ENCODE peak calls at places on chromosomes 3 and 15, in nine cellular contexts. W is fibroblast of lung, T is heart left ventricle, Z is left ventricle myocardium inferior, N is astrocyte of the spinal cord, O is fibroblast of pulmonary artery, K is fibroblast of mammary gland, Y is tibial artery, C is heart right ventricle. Q is an unnamed sample.

GRCh38 chr3:25895443-25895842 is 105.6 kb downstream of the OXSM start:
- DNase-seq in W (peak), Y (no peak), Z (no peak), O (peak), K (peak), T (no peak), N (no peak), C (no peak), Q (no peak)

GRCh38 chr3:10992017-10992945 is at the start of gene SLC6A1:
- DNase-seq in Z (no peak), K (no peak), O (no peak), T (peak), W (peak), N (no peak), C (peak), Y (peak), Q (no peak)

GRCh38 chr3:43649365-43649968 is 27.7 kb upstream of the ANO10 start:
- DNase-seq in Y (no peak), K (no peak), Z (no peak), N (no peak), O (no peak), C (no peak), W (no peak), T (no peak), Q (no peak)

GRCh38 chr15:66221126-66221525 is 32.4 kb downstream of the MEGF11 start:
- DNase-seq in Y (peak), K (no peak), O (peak), N (no peak), T (no peak), Z (no peak), W (no peak), C (no peak), Q (no peak)

GRCh38 chr3:37240170-37240945 is 66.0 kb upstream of the LRRFIP2 start:
- DNase-seq in W (no peak), C (no peak), T (no peak), N (no peak), Z (no peak), Y (no peak), O (no peak), K (no peak), Q (no peak)

GRCh38 chr3:78907367-78907766 is 860.4 kb downstream of the ROBO1 start:
- DNase-seq in C (no peak), K (peak), O (peak), T (no peak), Y (no peak), Z (no peak), W (peak), N (no peak), Q (peak)

GRCh38 chr3:52636673-52637072 is 49.0 kb downstream of the PBRM1 start:
- DNase-seq in N (no peak), C (no peak), K (peak), O (no peak), T (no peak), W (no peak), Y (no peak), Z (no peak), Q (peak)

GRCh38 chr15:60720493-60721231 is 241.7 kb upstream of the ICE2 start:
- DNase-seq in Z (no peak), W (no peak), Y (no peak), O (no peak), N (no peak), T (no peak), K (no peak), C (no peak), Q (no peak)

GRCh38 chr15:39400821-39401550 is 179.9 kb upstream of the THBS1 start:
- DNase-seq in O (peak), C (no peak), Y (no peak), W (no peak), N (no peak), K (peak), Z (no peak), T (no peak), Q (no peak)

GRCh38 chr15:35986072-35986666 is 440.2 kb upstream of the DPH6 start:
- DNase-seq in C (peak), W (peak), O (peak), K (peak), Z (peak), Y (no peak), T (peak), N (no peak), Q (no peak)

GRCh38 chr3:162142511-162142910 is 645.9 kb downstream of the OTOL1 start:
- DNase-seq in N (peak), K (peak), Y (no peak), C (no peak), O (peak), Z (no peak), T (no peak), W (peak), Q (no peak)

GRCh38 chr3:52056968-52057805 is 816 bp upstream of the DUSP7 start:
- DNase-seq in O (peak), C (peak), Z (peak), N (peak), W (peak), T (peak), Y (peak), K (peak), Q (peak)

GRCh38 chr15:67100808-67101581 is 35.6 kb downstream of the SMAD3 start:
- DNase-seq in W (no peak), O (no peak), C (no peak), T (no peak), K (no peak), Y (no peak), N (no peak), Z (no peak), Q (no peak)

GRCh38 chr15:62656071-62656470 is 386.5 kb upstream of the TPM1 start:
- DNase-seq in N (no peak), Z (no peak), O (no peak), T (no peak), W (no peak), K (no peak), Y (no peak), C (no peak), Q (no peak)

GRCh38 chr15:43776101-43776717 is 557 bp downstream of the ELL3 start:
- DNase-seq in Z (no peak), Y (peak), T (peak), K (no peak), N (no peak), W (no peak), O (no peak), C (no peak), Q (no peak)

GRCh38 chr15:95742836-95743235 is 587.7 kb upstream of the NR2F2 start:
- DNase-seq in Y (no peak), T (no peak), C (no peak), K (peak), O (peak), N (no peak), W (no peak), Z (no peak), Q (no peak)

GRCh38 chr15:76221085-76221767 is 90.0 kb downstream of the ETFA start:
- DNase-seq in W (no peak), N (no peak), Z (no peak), Y (no peak), O (no peak), K (no peak), T (no peak), C (no peak), Q (no peak)

GRCh38 chr3:40969341-40969740 is 230.0 kb upstream of the CTNNB1 start:
- DNase-seq in Z (no peak), C (no peak), W (no peak), K (no peak), T (no peak), O (no peak), Y (no peak), N (no peak), Q (no peak)

GRCh38 chr3:123780656-123781055 is 103.5 kb downstream of the MYLK start:
- DNase-seq in T (no peak), O (no peak), K (peak), Z (no peak), C (no peak), W (no peak), Y (no peak), N (no peak), Q (no peak)

GRCh38 chr3:71244153-71245051 is 339.1 kb downstream of the FOXP1 start:
- DNase-seq in W (peak), Z (peak), K (peak), N (peak), C (no peak), T (peak), O (peak), Y (peak), Q (no peak)

GRCh38 chr3:71241981-71242552 is 341.5 kb downstream of the FOXP1 start:
- DNase-seq in Z (no peak), N (no peak), O (no peak), C (no peak), W (no peak), T (no peak), K (no peak), Y (no peak), Q (no peak)

GRCh38 chr3:71245052-71245488 is 338.5 kb downstream of the FOXP1 start:
- DNase-seq in Y (no peak), Z (no peak), W (peak), K (peak), N (peak), C (no peak), T (no peak), O (peak), Q (no peak)

GRCh38 chr3:71245971-71246860 is 337.3 kb downstream of the FOXP1 start:
- DNase-seq in C (no peak), Z (no peak), Y (no peak), O (no peak), T (no peak), W (no peak), K (no peak), N (no peak), Q (no peak)

DNA sequence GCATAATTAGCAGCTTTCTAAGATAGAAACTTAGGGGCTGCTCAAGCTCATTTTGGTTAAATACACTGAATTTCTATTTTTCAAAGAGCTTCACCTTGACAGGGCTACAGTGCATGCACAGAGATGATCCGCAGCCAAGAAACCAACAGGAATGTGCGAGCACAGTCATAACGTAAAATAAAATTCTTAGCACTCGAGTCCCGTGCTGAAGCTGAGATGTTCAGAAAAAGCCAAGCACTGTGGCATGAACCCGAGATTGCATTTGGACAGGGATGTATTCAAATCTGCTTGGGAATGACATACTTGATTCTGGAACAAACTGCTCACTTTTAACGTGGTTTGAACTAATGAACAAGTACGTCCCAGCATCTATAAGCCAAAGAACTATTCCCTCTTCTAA is 340.3 kb downstream of the FOXP1 start:
- DNase-seq in W (no peak), Z (no peak), T (no peak), C (no peak), O (peak), K (no peak), N (no peak), Y (no peak), Q (no peak)
- H3K4me3 ChIP-seq in W (no peak), Z (peak), T (no peak), C (peak), O (no peak), K (no peak), N (no peak), Y (peak), Q (no peak)

GRCh38 chr3:126982125-126982521 is 792 bp upstream of the PLXNA1 start:
- DNase-seq in Z (no peak), W (no peak), O (no peak), K (peak), N (peak), C (no peak), Y (no peak), T (no peak), Q (no peak)
- TF ChIP-seq CTCF in Z (no peak), W (no peak), O (no peak), K (no peak), N (no peak), C (no peak), Y (no peak), T (no peak), Q (no peak)

GRCh38 chr3:132659000-132659369 is 624 bp downstream of the ACAD11 start:
- DNase-seq in T (no peak), O (no peak), Y (no peak), C (no peak), Z (no peak), K (no peak), W (no peak), N (no peak), Q (no peak)

GRCh38 chr3:132660056-132660744 is at the start of gene UBA5:
- DNase-seq in N (peak), T (peak), W (peak), Z (peak), Y (peak), K (peak), O (peak), C (peak), Q (peak)

GRCh38 chr3:132660745-132661067 is 577 bp downstream of the UBA5 start:
- DNase-seq in O (peak), Z (no peak), N (no peak), W (peak), Y (no peak), C (no peak), K (peak), T (no peak), Q (no peak)

GRCh38 chr3:132657869-132658747 is 1.5 kb downstream of the ACAD11 start:
- DNase-seq in K (no peak), Z (no peak), W (no peak), C (no peak), T (no peak), O (no peak), Y (no peak), N (no peak), Q (no peak)

GRCh38 chr3:132659370-132660055 is at the start of gene ACAD11:
- DNase-seq in Y (peak), N (peak), K (peak), T (peak), Z (peak), C (peak), O (peak), W (peak), Q (peak)
- H3K4me3 ChIP-seq in Y (peak), N (peak), K (peak), T (peak), Z (peak), C (peak), O (peak), W (peak), Q (peak)

GRCh38 chr3:189555558-189555881 is 75.7 kb upstream of the TP63 start:
- DNase-seq in C (no peak), N (no peak), W (no peak), T (no peak), K (no peak), Y (peak), Z (no peak), O (no peak), Q (no peak)
- TF ChIP-seq CTCF in C (no peak), N (no peak), W (no peak), T (no peak), K (no peak), Y (no peak), Z (no peak), O (no peak), Q (no peak)

GRCh38 chr3:195182470-195182795 is 88.5 kb downstream of the XXYLT1 start:
- DNase-seq in Z (no peak), C (no peak), N (peak), O (peak), K (peak), Y (no peak), W (peak), T (no peak), Q (no peak)
- H3K4me3 ChIP-seq in Z (no peak), C (no peak), N (no peak), O (no peak), K (no peak), Y (no peak), W (no peak), T (no peak), Q (no peak)

GRCh38 chr3:27888562-27888961 is 166.4 kb upstream of the EOMES start:
- DNase-seq in W (no peak), Y (no peak), T (no peak), K (peak), O (no peak), C (no peak), N (no peak), Z (no peak), Q (no peak)
- TF ChIP-seq CTCF in W (no peak), Y (no peak), T (no peak), K (no peak), O (no peak), C (no peak), N (no peak), Z (no peak), Q (no peak)

GRCh38 chr3:180704532-180704931 is 25.2 kb upstream of the CCDC39 start:
- DNase-seq in O (no peak), N (no peak), W (no peak), C (no peak), T (no peak), Y (no peak), K (peak), Z (no peak), Q (no peak)
- H3K4me3 ChIP-seq in O (no peak), N (no peak), W (no peak), C (no peak), T (no peak), Y (no peak), K (no peak), Z (no peak), Q (no peak)

GRCh38 chr15:59194639-59195325 is 11.9 kb upstream of the LDHAL6B start:
- DNase-seq in O (no peak), K (no peak), N (peak), Y (no peak), C (no peak), Z (no peak), W (no peak), T (no peak), Q (no peak)
- TF ChIP-seq CTCF in O (no peak), K (no peak), N (no peak), Y (no peak), C (no peak), Z (no peak), W (no peak), T (no peak), Q (no peak)

GRCh38 chr3:104855702-104856101 is 511.0 kb upstream of the ALCAM start:
- DNase-seq in Z (no peak), O (no peak), T (no peak), C (no peak), N (no peak), K (no peak), Y (no peak), W (no peak), Q (no peak)
- H3K4me3 ChIP-seq in Z (no peak), O (no peak), T (no peak), C (no peak), N (no peak), K (no peak), Y (no peak), W (no peak), Q (no peak)

GRCh38 chr3:27533718-27534578 is 49.8 kb upstream of the SLC4A7 start:
- DNase-seq in N (peak), O (peak), T (peak), K (peak), W (peak), C (peak), Z (peak), Y (peak), Q (peak)
- TF ChIP-seq CTCF in N (peak), O (peak), T (no peak), K (peak), W (peak), C (no peak), Z (peak), Y (peak), Q (peak)